ENCODE peak calls at places on chromosomes 6 and 20, in five cellular contexts. V is fibroblast of mammary gland, K is left ventricle myocardium inferior, I is suprapubic skin, U is tibial artery. P is an unnamed sample.

GRCh38 chr20:19815553-19815991 is 57.5 kb downstream of the RIN2 start:
- DNase-seq in I (no peak), K (no peak), U (no peak), V (peak; percentile 99), P (no peak)

GRCh38 chr6:150231456-150231855 is 88.6 kb downstream of the PPP1R14C start:
- DNase-seq in I (no peak), V (peak; percentile 37), U (no peak), K (no peak), P (no peak)

GRCh38 chr20:4006640-4007039 is 8.7 kb downstream of the RNF24 start:
- DNase-seq in U (peak; percentile 88), K (peak; percentile 71), V (no peak), I (no peak), P (no peak)

GRCh38 chr6:141326426-141326825 is 806.3 kb upstream of the GJE1 start:
- DNase-seq in U (no peak), K (no peak), V (peak; percentile 100), I (peak; percentile 60), P (no peak)

GRCh38 chr6:87066449-87067288 is 28.2 kb downstream of the CGA start:
- DNase-seq in V (peak; percentile 69), K (no peak), I (no peak), U (no peak), P (no peak)

GRCh38 chr6:89999995-90000825 is 105.9 kb downstream of the GJA10 start:
- DNase-seq in U (no peak), V (no peak), I (no peak), K (no peak), P (no peak)

GRCh38 chr20:58485326-58485725 is 29.9 kb downstream of the APCDD1L start:
- DNase-seq in V (no peak), I (no peak), U (no peak), K (no peak), P (no peak)

GRCh38 chr20:19661717-19662637 is 96.1 kb upstream of the RIN2 start:
- DNase-seq in I (peak; percentile 75), K (peak; percentile 36), U (peak; percentile 81), V (peak; percentile 78), P (no peak)

GRCh38 chr20:17854307-17854903 is 114.2 kb downstream of the SNX5 start:
- DNase-seq in I (no peak), K (peak; percentile 68), V (peak; percentile 54), U (no peak), P (no peak)

GRCh38 chr20:58312836-58313235 is 3.3 kb downstream of the RAB22A start:
- DNase-seq in I (no peak), U (no peak), V (no peak), K (no peak), P (no peak)

GRCh38 chr6:100455230-100456124 is 9.2 kb downstream of the SIM1 start:
- DNase-seq in V (no peak), U (no peak), K (no peak), I (no peak), P (no peak)

GRCh38 chr6:9540534-9541126 is 874.2 kb downstream of the TFAP2A start:
- DNase-seq in I (no peak), U (no peak), V (peak; percentile 55), K (no peak), P (no peak)

GRCh38 chr20:7996898-7997297 is 22.7 kb downstream of the TMX4 start:
- DNase-seq in K (no peak), V (peak; percentile 31), I (no peak), U (no peak), P (no peak)

GRCh38 chr20:4947817-4948559 is 53.3 kb downstream of the SLC23A2 start:
- DNase-seq in V (no peak), U (no peak), K (no peak), I (no peak), P (no peak)

GRCh38 chr6:143271024-143271423 is 179.5 kb downstream of the ADAT2 start:
- DNase-seq in K (no peak), I (no peak), U (no peak), V (peak; percentile 94), P (no peak)

GRCh38 chr6:31898200-31899011 is 908 bp upstream of the EHMT2 start:
- DNase-seq in K (no peak), V (peak; percentile 44), U (no peak), I (no peak), P (no peak)

GRCh38 chr6:135030056-135030473 is 24.6 kb downstream of the HBS1L start:
- DNase-seq in V (no peak), K (no peak), I (no peak), U (no peak), P (no peak)

GRCh38 chr20:52926505-52926904 is 45.7 kb upstream of the TSHZ2 start:
- DNase-seq in I (no peak), U (no peak), K (no peak), V (peak; percentile 26), P (no peak)

GRCh38 chr6:137927777-137928218 is 60.7 kb downstream of the TNFAIP3 start:
- DNase-seq in V (no peak), U (no peak), I (no peak), K (no peak), P (no peak)

GRCh38 chr6:146813554-146813953 is 214.8 kb downstream of the ADGB start:
- DNase-seq in I (no peak), U (no peak), K (no peak), V (peak; percentile 33), P (no peak)

GRCh38 chr6:69631552-69632346 is 165.1 kb downstream of the LMBRD1 start:
- DNase-seq in K (no peak), V (no peak), I (no peak), U (no peak), P (no peak)

GRCh38 chr20:64256282-64256947 is 867 bp downstream of the PCMTD2 start:
- DNase-seq in K (no peak), V (no peak), U (no peak), I (no peak), P (no peak)

GRCh38 chr20:17859616-17860232 is 108.9 kb downstream of the SNX5 start:
- DNase-seq in V (no peak), I (no peak), U (no peak), K (peak; percentile 44), P (no peak)

GRCh38 chr6:24991748-24992467 is 56.1 kb upstream of the RIPOR2 start:
- DNase-seq in U (no peak), I (no peak), V (peak; percentile 71), K (no peak), P (no peak)

GRCh38 chr20:51985013-51985415 is 182.7 kb upstream of the SALL4 start:
- DNase-seq in K (no peak), I (no peak), V (peak; percentile 96), U (no peak), P (no peak)

GRCh38 chr6:43708857-43709653 is 21.5 kb upstream of the MRPS18A start:
- DNase-seq in K (no peak), I (no peak), V (peak; percentile 96), U (no peak), P (no peak)

GRCh38 chr6:116255246-116255800 is 1.4 kb upstream of the TSPYL4 start:
- DNase-seq in K (no peak), U (no peak), I (no peak), V (peak; percentile 34), P (no peak)

GRCh38 chr6:38078671-38079070 is 259.1 kb downstream of the ZFAND3 start:
- DNase-seq in V (peak; percentile 47), U (no peak), I (no peak), K (no peak), P (no peak)

GRCh38 chr6:90460067-90460466 is 126.8 kb downstream of the MAP3K7 start:
- DNase-seq in V (no peak), I (no peak), K (no peak), U (no peak), P (no peak)

GRCh38 chr20:53622247-53623114 is 28.8 kb upstream of the ZNF217 start:
- DNase-seq in V (no peak), U (peak; percentile 21), I (peak; percentile 27), K (no peak), P (no peak)

GRCh38 chr6:67285770-67286495 is 1349.1 kb upstream of the ADGRB3 start:
- DNase-seq in U (no peak), V (peak; percentile 15), I (no peak), K (no peak), P (no peak)

GRCh38 chr6:324116-324728 is 31.9 kb downstream of the DUSP22 start:
- DNase-seq in V (no peak), U (peak; percentile 67), K (no peak), I (no peak), P (no peak)

GRCh38 chr6:47407295-47408281 is 70.0 kb upstream of the CD2AP start:
- DNase-seq in U (no peak), V (no peak), I (no peak), K (no peak), P (no peak)

GRCh38 chr6:53201270-53201669 is 52.6 kb upstream of the GCM1 start:
- DNase-seq in K (no peak), I (no peak), V (no peak), U (no peak), P (no peak)

GRCh38 chr20:35664544-35665206 is at the start of the genes CPNE1 and RBM12:
- DNase-seq in V (peak; percentile 91), K (peak; percentile 92), I (peak; percentile 97), U (peak; percentile 96), P (peak; percentile 58)

GRCh38 chr20:35669681-35670080 is 5.0 kb upstream of the CPNE1 start:
- DNase-seq in U (no peak), K (no peak), V (no peak), I (no peak), P (no peak)

GRCh38 chr20:35665949-35666288 is 1.2 kb upstream of the CPNE1 start:
- DNase-seq in K (no peak), V (no peak), U (no peak), I (no peak), P (no peak)

GRCh38 chr20:35673884-35674283 is 9.2 kb upstream of the CPNE1 start:
- DNase-seq in I (no peak), V (no peak), K (no peak), U (no peak), P (no peak)

GRCh38 chr20:35669221-35669620 is 4.5 kb upstream of the CPNE1 start:
- DNase-seq in U (no peak), K (no peak), I (no peak), V (no peak), P (no peak)
- H3K4me3 ChIP-seq in U (no peak overlapping the region), K (no peak overlapping the region), I (no peak overlapping the region), V (no peak overlapping the region), P (no peak overlapping the region)

GRCh38 chr6:159042824-159043181 is 2.0 kb downstream of the TAGAP start:
- DNase-seq in V (no peak), K (no peak), U (no peak), I (no peak), P (no peak)
- H3K4me3 ChIP-seq in V (no peak overlapping the region), K (peak overlapping the region; percentile 42), U (no peak overlapping the region), I (peak overlapping the region; percentile 37), P (peak overlapping the region; percentile 52)

GRCh38 chr6:14366315-14366714 is 248.7 kb downstream of the CD83 start:
- DNase-seq in V (no peak), U (no peak), I (no peak), K (no peak), P (no peak)
- H3K4me3 ChIP-seq in V (no peak overlapping the region), U (no peak overlapping the region), I (no peak overlapping the region), K (no peak overlapping the region), P (no peak overlapping the region)

DNA sequence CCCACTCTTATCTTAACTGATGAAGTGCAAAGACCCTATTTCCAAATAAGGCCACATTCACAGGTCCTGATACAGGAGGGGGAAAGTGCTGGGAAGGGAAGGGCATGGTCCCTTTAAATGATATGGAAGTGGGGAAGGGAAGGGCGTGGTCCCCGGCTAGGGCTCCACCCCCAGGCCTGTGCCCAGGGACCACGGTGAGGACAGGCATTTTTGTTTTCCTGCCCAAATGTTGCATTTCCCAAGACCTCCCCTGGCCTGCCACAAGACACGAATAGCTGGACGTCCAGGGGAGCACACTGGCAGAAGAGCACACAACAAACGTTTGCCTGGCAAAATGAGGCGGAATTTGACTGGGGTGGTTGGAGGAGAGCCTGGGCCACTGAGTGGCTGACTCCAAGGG is 16.1 kb upstream of the HFE start:
- DNase-seq in U (no peak), I (peak; percentile 63), V (peak; percentile 35), K (no peak), P (no peak)
- H3K4me3 ChIP-seq in U (no peak overlapping the region), I (no peak overlapping the region), V (no peak overlapping the region), K (peak overlapping the region; percentile 25), P (no peak overlapping the region)